ENCODE peak calls at places on chromosomes 13 and 19, in ten cellular contexts. One of them, this sample, is unnamed.

GRCh38 chr19:29967623-29968022 is 25.6 kb downstream of the URI1 start:
- DNase-seq in heart right ventricle: no peak
- DNase-seq in foreskin fibroblast: peak
- DNase-seq in nephron progenitor cell: no peak
- DNase-seq in upper lobe of right lung: no peak
- DNase-seq in IMR-90: peak
- DNase-seq in progenitor cell of endocrine pancreas: no peak
- DNase-seq in upper lobe of left lung: no peak
- DNase-seq in neural crest cell: no peak
- DNase-seq in psoas muscle: no peak
- DNase-seq in this sample: no peak

GRCh38 chr13:32278456-32278855 is 36.7 kb downstream of the ZAR1L start:
- DNase-seq in IMR-90: peak
- DNase-seq in neural crest cell: no peak
- DNase-seq in psoas muscle: no peak
- DNase-seq in heart right ventricle: no peak
- DNase-seq in upper lobe of right lung: no peak
- DNase-seq in nephron progenitor cell: no peak
- DNase-seq in foreskin fibroblast: peak
- DNase-seq in upper lobe of left lung: no peak
- DNase-seq in progenitor cell of endocrine pancreas: no peak
- DNase-seq in this sample: no peak

GRCh38 chr19:14916848-14917247 is 24.4 kb upstream of the OR7C2 start:
- DNase-seq in upper lobe of left lung: no peak
- DNase-seq in foreskin fibroblast: no peak
- DNase-seq in nephron progenitor cell: no peak
- DNase-seq in psoas muscle: no peak
- DNase-seq in IMR-90: no peak
- DNase-seq in upper lobe of right lung: no peak
- DNase-seq in heart right ventricle: no peak
- DNase-seq in progenitor cell of endocrine pancreas: no peak
- DNase-seq in neural crest cell: no peak
- DNase-seq in this sample: no peak

GRCh38 chr13:51271528-51272070 is 49.4 kb downstream of the FAM124A start:
- DNase-seq in foreskin fibroblast: no peak
- DNase-seq in upper lobe of left lung: no peak
- DNase-seq in nephron progenitor cell: no peak
- DNase-seq in progenitor cell of endocrine pancreas: no peak
- DNase-seq in neural crest cell: no peak
- DNase-seq in psoas muscle: no peak
- DNase-seq in IMR-90: no peak
- DNase-seq in heart right ventricle: no peak
- DNase-seq in upper lobe of right lung: no peak
- DNase-seq in this sample: no peak

GRCh38 chr13:99256709-99257108 is 1.5 kb downstream of the GPR18 start:
- DNase-seq in IMR-90: peak
- DNase-seq in upper lobe of right lung: no peak
- DNase-seq in progenitor cell of endocrine pancreas: no peak
- DNase-seq in upper lobe of left lung: no peak
- DNase-seq in nephron progenitor cell: no peak
- DNase-seq in foreskin fibroblast: peak
- DNase-seq in neural crest cell: no peak
- DNase-seq in heart right ventricle: no peak
- DNase-seq in psoas muscle: no peak
- DNase-seq in this sample: no peak

GRCh38 chr19:32104465-32105235 is 240.8 kb upstream of the ZNF507 start:
- DNase-seq in nephron progenitor cell: peak
- DNase-seq in upper lobe of right lung: no peak
- DNase-seq in foreskin fibroblast: no peak
- DNase-seq in progenitor cell of endocrine pancreas: peak
- DNase-seq in psoas muscle: no peak
- DNase-seq in heart right ventricle: no peak
- DNase-seq in upper lobe of left lung: no peak
- DNase-seq in IMR-90: no peak
- DNase-seq in neural crest cell: no peak
- DNase-seq in this sample: no peak

GRCh38 chr13:79128158-79128557 is 277.9 kb downstream of the RBM26 start:
- DNase-seq in nephron progenitor cell: no peak
- DNase-seq in IMR-90: peak
- DNase-seq in upper lobe of right lung: no peak
- DNase-seq in progenitor cell of endocrine pancreas: no peak
- DNase-seq in foreskin fibroblast: no peak
- DNase-seq in neural crest cell: no peak
- DNase-seq in upper lobe of left lung: peak
- DNase-seq in psoas muscle: no peak
- DNase-seq in heart right ventricle: no peak
- DNase-seq in this sample: peak

GRCh38 chr19:34363094-34363493 is 1.9 kb upstream of the GPI start:
- DNase-seq in progenitor cell of endocrine pancreas: no peak
- DNase-seq in IMR-90: no peak
- DNase-seq in foreskin fibroblast: no peak
- DNase-seq in neural crest cell: no peak
- DNase-seq in psoas muscle: no peak
- DNase-seq in nephron progenitor cell: no peak
- DNase-seq in heart right ventricle: no peak
- DNase-seq in upper lobe of right lung: no peak
- DNase-seq in upper lobe of left lung: no peak
- DNase-seq in this sample: no peak

GRCh38 chr19:30049226-30049625 is 107.2 kb downstream of the URI1 start:
- DNase-seq in progenitor cell of endocrine pancreas: no peak
- DNase-seq in foreskin fibroblast: no peak
- DNase-seq in heart right ventricle: no peak
- DNase-seq in upper lobe of left lung: no peak
- DNase-seq in upper lobe of right lung: no peak
- DNase-seq in neural crest cell: no peak
- DNase-seq in nephron progenitor cell: no peak
- DNase-seq in IMR-90: no peak
- DNase-seq in psoas muscle: no peak
- DNase-seq in this sample: no peak

GRCh38 chr13:93116809-93117208 is 109.8 kb upstream of the GPC6 start:
- DNase-seq in upper lobe of right lung: no peak
- DNase-seq in foreskin fibroblast: peak
- DNase-seq in upper lobe of left lung: no peak
- DNase-seq in psoas muscle: no peak
- DNase-seq in progenitor cell of endocrine pancreas: no peak
- DNase-seq in IMR-90: no peak
- DNase-seq in neural crest cell: no peak
- DNase-seq in heart right ventricle: no peak
- DNase-seq in nephron progenitor cell: no peak
- DNase-seq in this sample: no peak

GRCh38 chr13:79775830-79776229 is 294.9 kb downstream of the NDFIP2 start:
- DNase-seq in heart right ventricle: no peak
- DNase-seq in upper lobe of left lung: peak
- DNase-seq in upper lobe of right lung: no peak
- DNase-seq in neural crest cell: no peak
- DNase-seq in IMR-90: peak
- DNase-seq in foreskin fibroblast: peak
- DNase-seq in progenitor cell of endocrine pancreas: no peak
- DNase-seq in psoas muscle: no peak
- DNase-seq in nephron progenitor cell: no peak
- DNase-seq in this sample: peak

DNA sequence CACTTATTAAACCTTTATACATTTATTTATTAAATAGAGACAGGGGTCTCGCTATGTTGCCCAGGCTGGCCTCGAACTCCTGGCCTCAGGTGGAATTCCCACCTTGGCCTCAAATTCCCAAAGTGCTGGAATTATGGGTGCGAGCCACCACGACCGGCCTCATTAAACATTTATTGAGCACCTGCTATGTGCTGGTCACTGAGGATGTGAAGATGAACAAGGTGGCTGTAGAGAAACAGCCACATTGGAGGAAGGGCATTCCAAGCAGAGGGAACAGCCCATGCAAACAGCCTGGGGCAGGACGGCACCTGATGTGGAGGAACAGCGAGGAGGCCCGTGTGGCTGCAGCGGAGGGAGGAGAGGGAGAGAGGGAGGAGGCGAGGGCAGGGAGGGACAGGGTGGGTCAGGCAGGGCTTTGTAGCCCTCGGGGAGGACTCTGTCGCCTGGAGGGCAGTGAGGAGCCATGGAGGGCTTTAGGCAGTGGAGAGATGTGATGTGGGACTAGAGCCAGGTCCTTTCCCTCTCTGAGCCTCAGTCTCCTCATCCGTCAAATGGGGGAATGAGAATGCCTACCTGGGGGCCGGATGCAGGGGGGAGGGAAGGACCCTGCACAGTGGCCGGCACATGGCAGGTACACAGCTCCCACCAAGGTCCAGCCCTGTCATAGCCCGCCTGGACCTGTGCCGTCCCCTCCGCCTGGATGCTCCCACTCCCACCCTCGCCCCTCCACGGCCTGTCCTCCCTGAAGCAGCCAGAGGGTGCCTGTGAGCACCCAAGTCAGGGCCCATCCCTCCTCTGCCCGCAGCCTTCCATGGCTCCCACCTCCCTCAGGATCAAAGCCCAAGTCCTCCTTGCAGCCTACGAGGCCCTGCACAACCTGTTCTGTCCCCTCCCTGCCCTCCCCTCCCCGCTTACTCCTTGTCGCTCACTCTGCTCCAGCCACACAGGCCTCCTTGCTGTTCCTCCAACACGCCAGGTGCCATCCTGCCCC is 21.5 kb upstream of the NFIC start:
- DNase-seq in neural crest cell: no peak
- DNase-seq in upper lobe of right lung: no peak
- DNase-seq in nephron progenitor cell: no peak
- DNase-seq in foreskin fibroblast: no peak
- DNase-seq in upper lobe of left lung: no peak
- DNase-seq in IMR-90: no peak
- DNase-seq in heart right ventricle: no peak
- DNase-seq in progenitor cell of endocrine pancreas: no peak
- DNase-seq in psoas muscle: no peak
- DNase-seq in this sample: no peak
- TF ChIP-seq CTCF in neural crest cell: no peak
- TF ChIP-seq CTCF in upper lobe of right lung: no peak
- TF ChIP-seq CTCF in nephron progenitor cell: no peak
- TF ChIP-seq CTCF in foreskin fibroblast: no peak
- TF ChIP-seq CTCF in upper lobe of left lung: no peak
- TF ChIP-seq CTCF in IMR-90: no peak
- TF ChIP-seq CTCF in heart right ventricle: no peak
- TF ChIP-seq CTCF in progenitor cell of endocrine pancreas: no peak
- TF ChIP-seq CTCF in psoas muscle: no peak
- TF ChIP-seq CTCF in this sample: no peak

GRCh38 chr19:1488282-1488601 is 1.9 kb downstream of the PCSK4 start:
- DNase-seq in progenitor cell of endocrine pancreas: no peak
- DNase-seq in heart right ventricle: no peak
- DNase-seq in nephron progenitor cell: no peak
- DNase-seq in foreskin fibroblast: no peak
- DNase-seq in upper lobe of left lung: no peak
- DNase-seq in neural crest cell: no peak
- DNase-seq in upper lobe of right lung: no peak
- DNase-seq in psoas muscle: no peak
- DNase-seq in IMR-90: no peak
- DNase-seq in this sample: no peak
- TF ChIP-seq CTCF in progenitor cell of endocrine pancreas: no peak
- TF ChIP-seq CTCF in heart right ventricle: no peak
- TF ChIP-seq CTCF in nephron progenitor cell: no peak
- TF ChIP-seq CTCF in foreskin fibroblast: no peak
- TF ChIP-seq CTCF in upper lobe of left lung: no peak
- TF ChIP-seq CTCF in neural crest cell: no peak
- TF ChIP-seq CTCF in upper lobe of right lung: no peak
- TF ChIP-seq CTCF in psoas muscle: no peak
- TF ChIP-seq CTCF in IMR-90: no peak
- TF ChIP-seq CTCF in this sample: no peak

GRCh38 chr13:84985860-84986259 is 813.4 kb downstream of the SLITRK6 start:
- DNase-seq in neural crest cell: no peak
- DNase-seq in nephron progenitor cell: no peak
- DNase-seq in progenitor cell of endocrine pancreas: no peak
- DNase-seq in IMR-90: no peak
- DNase-seq in heart right ventricle: no peak
- DNase-seq in upper lobe of left lung: no peak
- DNase-seq in foreskin fibroblast: no peak
- DNase-seq in psoas muscle: no peak
- DNase-seq in upper lobe of right lung: no peak
- DNase-seq in this sample: no peak
- TF ChIP-seq CTCF in neural crest cell: no peak
- TF ChIP-seq CTCF in nephron progenitor cell: no peak
- TF ChIP-seq CTCF in progenitor cell of endocrine pancreas: no peak
- TF ChIP-seq CTCF in IMR-90: no peak
- TF ChIP-seq CTCF in heart right ventricle: no peak
- TF ChIP-seq CTCF in upper lobe of left lung: no peak
- TF ChIP-seq CTCF in foreskin fibroblast: no peak
- TF ChIP-seq CTCF in psoas muscle: no peak
- TF ChIP-seq CTCF in upper lobe of right lung: no peak
- TF ChIP-seq CTCF in this sample: no peak

DNA sequence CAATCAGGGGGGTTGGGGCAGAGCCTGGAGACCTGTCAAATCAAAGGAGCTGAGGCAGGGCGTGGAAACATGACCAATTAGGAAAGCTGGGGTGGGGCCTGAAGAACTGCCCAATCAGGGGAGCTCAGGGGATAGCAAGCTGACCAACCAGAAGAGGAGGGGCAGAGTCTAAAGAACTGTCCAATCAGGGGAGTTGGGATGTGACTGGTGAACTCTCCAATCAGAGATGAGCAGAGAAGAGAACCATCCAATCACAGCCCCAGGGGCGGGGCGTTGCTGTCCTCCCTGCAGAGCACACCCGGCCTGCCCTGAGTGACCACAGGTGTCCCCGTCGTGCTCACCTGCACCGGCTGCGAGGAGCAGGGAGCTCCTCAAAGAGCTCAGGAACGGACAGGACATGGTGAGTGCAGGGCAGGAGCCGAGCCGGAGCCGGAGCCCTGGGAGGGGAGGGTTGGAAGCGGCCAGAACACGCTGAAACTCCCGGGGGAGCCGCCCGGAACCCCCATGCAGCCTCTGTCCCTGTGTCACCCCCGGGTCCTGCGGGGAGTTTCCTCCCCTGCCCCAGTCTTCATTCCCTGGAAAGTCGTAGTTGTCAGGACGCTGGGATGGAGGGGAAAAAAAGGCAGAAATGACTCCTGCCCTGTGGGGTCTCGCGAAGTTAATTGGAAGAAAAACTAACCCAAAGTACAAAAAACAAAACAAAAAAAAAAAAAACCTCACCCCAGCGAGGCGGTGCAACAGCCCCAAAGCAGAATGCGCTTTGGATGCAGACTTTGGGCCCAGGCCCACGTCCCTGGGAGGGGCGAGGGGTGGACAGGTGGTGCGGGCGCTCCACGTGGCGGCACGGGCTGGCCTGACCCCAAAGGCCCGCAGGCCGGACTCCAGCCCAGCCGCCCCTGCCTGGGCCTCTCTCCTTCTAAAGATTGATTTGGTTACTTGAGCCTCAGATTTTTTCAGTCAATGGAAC is at the start of gene ZNF556:
- DNase-seq in psoas muscle: peak
- DNase-seq in foreskin fibroblast: no peak
- DNase-seq in nephron progenitor cell: no peak
- DNase-seq in IMR-90: no peak
- DNase-seq in neural crest cell: no peak
- DNase-seq in upper lobe of left lung: no peak
- DNase-seq in upper lobe of right lung: no peak
- DNase-seq in progenitor cell of endocrine pancreas: no peak
- DNase-seq in heart right ventricle: no peak
- DNase-seq in this sample: no peak
- TF ChIP-seq CTCF in psoas muscle: no peak
- TF ChIP-seq CTCF in foreskin fibroblast: no peak
- TF ChIP-seq CTCF in nephron progenitor cell: no peak
- TF ChIP-seq CTCF in IMR-90: no peak
- TF ChIP-seq CTCF in neural crest cell: no peak
- TF ChIP-seq CTCF in upper lobe of left lung: no peak
- TF ChIP-seq CTCF in upper lobe of right lung: no peak
- TF ChIP-seq CTCF in progenitor cell of endocrine pancreas: no peak
- TF ChIP-seq CTCF in heart right ventricle: no peak
- TF ChIP-seq CTCF in this sample: no peak

GRCh38 chr13:36395280-36395679 is 37.0 kb upstream of the CCNA1 start:
- DNase-seq in psoas muscle: no peak
- DNase-seq in heart right ventricle: no peak
- DNase-seq in neural crest cell: no peak
- DNase-seq in progenitor cell of endocrine pancreas: no peak
- DNase-seq in IMR-90: peak
- DNase-seq in upper lobe of left lung: no peak
- DNase-seq in upper lobe of right lung: no peak
- DNase-seq in nephron progenitor cell: no peak
- DNase-seq in foreskin fibroblast: peak
- DNase-seq in this sample: no peak
- TF ChIP-seq CTCF in psoas muscle: peak
- TF ChIP-seq CTCF in heart right ventricle: peak
- TF ChIP-seq CTCF in neural crest cell: no peak
- TF ChIP-seq CTCF in progenitor cell of endocrine pancreas: peak
- TF ChIP-seq CTCF in IMR-90: peak
- TF ChIP-seq CTCF in upper lobe of left lung: peak
- TF ChIP-seq CTCF in upper lobe of right lung: peak
- TF ChIP-seq CTCF in nephron progenitor cell: no peak
- TF ChIP-seq CTCF in foreskin fibroblast: peak
- TF ChIP-seq CTCF in this sample: no peak

This sample was measured in Calu3.